ENCODE peak calls at places on chromosomes 7 and 10, in four cellular contexts. M, H, P and V are unnamed samples.

GRCh38 chr7:13908667-13909382 is 80.6 kb downstream of the ETV1 start:
- DNase-seq in M (no peak), H (no peak), P (no peak), V (no peak)

GRCh38 chr7:3879337-3880054 is 578.4 kb downstream of the SDK1 start:
- DNase-seq in M (no peak), H (no peak), P (no peak), V (no peak)

GRCh38 chr7:130996841-130997231 is 262.8 kb upstream of the KLF14 start:
- DNase-seq in M (no peak), H (no peak), P (no peak), V (peak; percentile 93)

GRCh38 chr7:100049441-100050291 is at the start of gene ZSCAN21:
- DNase-seq in M (peak; percentile 25), H (peak; percentile 89), P (peak; percentile 94), V (peak; percentile 75)

GRCh38 chr10:123348721-123349120 is 194.5 kb downstream of the BUB3 start:
- DNase-seq in M (no peak), H (no peak), P (no peak), V (no peak)

GRCh38 chr7:46157931-46158330 is 236.9 kb upstream of the IGFBP3 start:
- DNase-seq in M (no peak), H (no peak), P (no peak), V (no peak)

GRCh38 chr10:98667081-98667480 is 220.3 kb upstream of the HPS1 start:
- DNase-seq in M (no peak), H (no peak), P (no peak), V (no peak)

GRCh38 chr10:111999205-111999914 is 184.2 kb downstream of the GPAM start:
- DNase-seq in M (no peak), H (peak; percentile 51), P (no peak), V (no peak)

GRCh38 chr10:103599211-103599610 is 105.7 kb downstream of the NEURL1 start:
- DNase-seq in M (no peak), H (no peak), P (no peak), V (no peak)

GRCh38 chr7:148303295-148304013 is 287.1 kb upstream of the C7orf33 start:
- DNase-seq in M (no peak), H (no peak), P (no peak), V (no peak)

GRCh38 chr10:88707429-88708110 is 1.5 kb downstream of the LIPK start:
- DNase-seq in M (no peak), H (no peak), P (no peak), V (no peak)

GRCh38 chr10:123326674-123327073 is 172.5 kb downstream of the BUB3 start:
- DNase-seq in M (no peak), H (no peak), P (no peak), V (no peak)

GRCh38 chr7:135980665-135981180 is 3.6 kb upstream of the MTPN start:
- DNase-seq in M (peak; percentile 95), H (no peak), P (peak; percentile 40), V (no peak)

GRCh38 chr7:98266840-98267239 is 14.6 kb upstream of the BRI3 start:
- DNase-seq in M (no peak), H (no peak), P (no peak), V (no peak)

GRCh38 chr7:35035511-35035921 is 1.8 kb downstream of the DPY19L1 start:
- DNase-seq in M (no peak), H (no peak), P (peak; percentile 44), V (peak; percentile 21)

GRCh38 chr7:43390601-43391000 is 192.3 kb upstream of the STK17A start:
- DNase-seq in M (no peak), H (no peak), P (no peak), V (peak; percentile 16)
- TF ChIP-seq TCF7 in M (no peak), H (no peak), P (no peak), V (no peak)

GRCh38 chr10:44628921-44629320 is 244.0 kb upstream of the CXCL12 start:
- DNase-seq in M (no peak), H (no peak), P (no peak), V (no peak)
- TF ChIP-seq TCF7 in M (no peak), H (no peak), P (no peak), V (no peak)

GRCh38 chr7:93310346-93310745 is 78.2 kb downstream of the VPS50 start:
- DNase-seq in M (no peak), H (no peak), P (no peak), V (no peak)

GRCh38 chr7:93301736-93302135 is 69.6 kb downstream of the VPS50 start:
- DNase-seq in M (no peak), H (no peak), P (no peak), V (no peak)

GRCh38 chr7:93307943-93308342 is 75.8 kb downstream of the VPS50 start:
- DNase-seq in M (no peak), H (no peak), P (no peak), V (no peak)

GRCh38 chr7:93307131-93307660 is 75.0 kb downstream of the VPS50 start:
- DNase-seq in M (no peak), H (no peak), P (no peak), V (peak; percentile 16)
- TF ChIP-seq TCF7 in M (no peak), H (no peak), P (no peak), V (no peak)

DNA sequence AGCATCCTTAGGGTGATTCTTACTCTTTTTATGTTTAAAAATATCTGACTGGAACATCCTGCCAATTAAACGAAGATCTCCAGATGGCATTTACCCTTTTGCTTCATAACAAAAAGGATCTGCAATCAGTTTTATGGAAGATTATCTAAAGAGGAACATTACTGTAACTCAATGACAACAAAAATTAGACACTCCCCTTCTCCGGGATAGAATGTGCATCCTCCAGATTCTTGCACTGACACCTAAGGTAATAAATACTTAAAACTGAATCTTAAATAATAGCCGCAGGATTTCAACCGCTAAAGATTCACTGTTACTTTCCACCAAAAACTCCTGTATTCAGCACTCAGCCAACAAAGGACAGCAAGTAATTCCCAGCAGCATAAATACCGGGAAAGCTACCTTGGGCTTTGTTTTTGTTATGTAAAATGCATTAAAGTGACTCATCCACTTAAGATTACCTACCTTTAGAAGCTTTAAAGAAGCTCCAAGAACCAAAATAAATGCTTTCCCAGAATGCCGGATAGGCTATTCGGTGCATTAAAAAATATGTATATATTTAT is 1.6 kb downstream of the CACNA2D1 start:
- DNase-seq in M (no peak), H (no peak), P (no peak), V (no peak)
- TF ChIP-seq TCF7 in M (no peak), H (no peak), P (no peak), V (no peak)

GRCh38 chr7:124276005-124276606 is 243.2 kb upstream of the TMEM229A start:
- DNase-seq in M (no peak), H (peak; percentile 68), P (peak; percentile 24), V (peak; percentile 29)
- TF ChIP-seq TCF7 in M (no peak), H (no peak), P (no peak), V (no peak)

GRCh38 chr10:75165684-75166622 is 44.6 kb upstream of the VDAC2 start:
- DNase-seq in M (peak; percentile 62), H (no peak), P (no peak), V (no peak)
- TF ChIP-seq TCF7 in M (no peak), H (no peak), P (no peak), V (no peak)

GRCh38 chr7:42090056-42090455 is 147.0 kb downstream of the GLI3 start:
- DNase-seq in M (no peak), H (no peak), P (no peak), V (no peak)

GRCh38 chr7:42093361-42093905 is 143.6 kb downstream of the GLI3 start:
- DNase-seq in M (no peak), H (no peak), P (no peak), V (no peak)

GRCh38 chr7:42090806-42091205 is 146.2 kb downstream of the GLI3 start:
- DNase-seq in M (no peak), H (no peak), P (no peak), V (no peak)

GRCh38 chr7:42087616-42088015 is 149.4 kb downstream of the GLI3 start:
- DNase-seq in M (no peak), H (no peak), P (no peak), V (no peak)

GRCh38 chr7:42091461-42092229 is 145.4 kb downstream of the GLI3 start:
- DNase-seq in M (no peak), H (peak; percentile 64), P (no peak), V (peak; percentile 68)
- TF ChIP-seq TCF7 in M (no peak), H (no peak), P (no peak), V (peak; percentile 55)